ENCODE peak calls at places on chromosomes 16 and 17, in four cellular contexts. J is SHP77, H is T-cell, T is heart right ventricle. O is an unnamed sample.

GRCh38 chr16:10937068-10937859 is 5.0 kb downstream of the DEXI start:
- DNase-seq in J (no peak), H (no peak), T (no peak), O (no peak)

GRCh38 chr16:1542166-1542500 is 8.7 kb downstream of the TMEM204 start:
- DNase-seq in J (no peak), H (no peak), T (no peak), O (no peak)

GRCh38 chr16:6035161-6035560 is 937.6 kb upstream of the EEF2KMT start:
- DNase-seq in J (no peak), H (no peak), T (no peak), O (no peak)

GRCh38 chr17:58005728-58006562 is 1.1 kb downstream of the SRSF1 start:
- DNase-seq in J (no peak), H (no peak), T (no peak), O (no peak)

GRCh38 chr17:55444471-55445441 is 23.1 kb upstream of the MMD start:
- DNase-seq in J (no peak), H (no peak), T (no peak), O (no peak)

GRCh38 chr16:71628810-71629209 is 2.8 kb downstream of the MARVELD3 start:
- DNase-seq in J (no peak), H (no peak), T (no peak), O (no peak)

GRCh38 chr16:86442703-86443102 is 67.6 kb upstream of the FOXF1 start:
- DNase-seq in J (no peak), H (no peak), T (no peak), O (no peak)

GRCh38 chr17:14058051-14058450 is 11.3 kb upstream of the COX10 start:
- DNase-seq in J (no peak), H (no peak), T (no peak), O (peak; percentile 91)

GRCh38 chr17:32971171-32971570 is 20.5 kb upstream of the SPACA3 start:
- DNase-seq in J (no peak), H (no peak), T (no peak), O (no peak)

GRCh38 chr17:17380156-17380925 is 77.2 kb downstream of the NT5M start:
- DNase-seq in J (no peak), H (no peak), T (no peak), O (no peak)

GRCh38 chr17:45906927-45907622 is 12.7 kb downstream of the MAPT start:
- DNase-seq in J (no peak), H (no peak), T (no peak), O (no peak)

GRCh38 chr17:44793885-44794698 is 35.3 kb downstream of the ADAM11 start:
- DNase-seq in J (no peak), H (no peak), T (no peak), O (no peak)

GRCh38 chr16:86789621-86790051 is 211.3 kb downstream of the FOXL1 start:
- DNase-seq in J (no peak), H (no peak), T (no peak), O (peak; percentile 31)

GRCh38 chr17:57861000-57861736 is 11.3 kb upstream of the MRPS23 start:
- DNase-seq in J (no peak), H (peak; percentile 43), T (peak; percentile 56), O (no peak)

GRCh38 chr17:78665952-78666920 is 89.0 kb upstream of the DNAH17 start:
- DNase-seq in J (no peak), H (peak; percentile 66), T (no peak), O (no peak)

GRCh38 chr16:66473654-66474519 is 46.8 kb downstream of the BEAN1 start:
- DNase-seq in J (peak; percentile 81), H (no peak), T (no peak), O (no peak)

GRCh38 chr16:13110124-13110796 is 208.9 kb downstream of the SHISA9 start:
- DNase-seq in J (no peak), H (no peak), T (no peak), O (peak; percentile 42)

GRCh38 chr17:1907818-1908698 is 78.3 kb downstream of the RPA1 start:
- DNase-seq in J (no peak), H (peak; percentile 25), T (no peak), O (no peak)

GRCh38 chr16:82439678-82440293 is 187.0 kb upstream of the CDH13 start:
- DNase-seq in J (no peak), H (no peak), T (no peak), O (no peak)

GRCh38 chr17:35748323-35748960 is 4.6 kb downstream of the GAS2L2 start:
- DNase-seq in J (peak; percentile 19), H (no peak), T (no peak), O (no peak)

GRCh38 chr16:5502467-5502869 is 404.9 kb upstream of the EEF2KMT start:
- DNase-seq in J (no peak), H (no peak), T (no peak), O (no peak)

GRCh38 chr17:79777166-79777843 is 643 bp upstream of the CBX2 start:
- DNase-seq in J (peak; percentile 84), H (peak; percentile 26), T (peak; percentile 78), O (no peak)

GRCh38 chr17:59706900-59707181 is 389 bp downstream of the PTRH2 start:
- DNase-seq in J (no peak), H (no peak), T (no peak), O (no peak)

GRCh38 chr17:57597531-57598453 is 147.3 kb downstream of the CCDC182 start:
- DNase-seq in J (peak; percentile 65), H (peak; percentile 24), T (peak; percentile 57), O (no peak)

O was measured in GM04503.